ENCODE peak calls at places on chromosome 21, in four cellular contexts. H is skeletal muscle cell, Z is cardiac septum, R is astrocyte of the cerebellum. C is an unnamed sample.

GRCh38 chr21:25573409-25574206 is 33.7 kb downstream of the MRPL39 start:
- DNase-seq in H (peak), R (peak), Z (no peak), C (peak)

GRCh38 chr21:41680444-41681335 is 86.2 kb downstream of the RIPK4 start:
- DNase-seq in R (no peak), H (no peak), Z (no peak), C (no peak)

GRCh38 chr21:27505516-27505915 is 538.6 kb upstream of the ADAMTS5 start:
- DNase-seq in R (peak), Z (no peak), H (peak), C (peak)

GRCh38 chr21:35475006-35475405 is 425.9 kb upstream of the RUNX1 start:
- DNase-seq in R (no peak), H (no peak), Z (no peak), C (no peak)

GRCh38 chr21:44758141-44758561 is 43.5 kb downstream of the UBE2G2 start:
- DNase-seq in H (no peak), R (no peak), Z (peak), C (no peak)

GRCh38 chr21:42509239-42509638 is 4.4 kb upstream of the SLC37A1 start:
- DNase-seq in H (no peak), R (no peak), Z (no peak), C (no peak)

GRCh38 chr21:33230518-33231324 is 983 bp downstream of the IFNAR2 start:
- DNase-seq in H (no peak), Z (peak), R (peak), C (no peak)

GRCh38 chr21:34086887-34087306 is 13.5 kb downstream of the MRPS6 start:
- DNase-seq in Z (no peak), R (no peak), H (no peak), C (no peak)

GRCh38 chr21:17900281-17900989 is 81.3 kb upstream of the C21orf91 start:
- DNase-seq in R (no peak), Z (peak), H (no peak), C (no peak)

GRCh38 chr21:36732217-36732616 is 33.3 kb downstream of the SIM2 start:
- DNase-seq in Z (no peak), H (no peak), R (no peak), C (no peak)

GRCh38 chr21:16578912-16579311 is 849.1 kb downstream of the USP25 start:
- DNase-seq in H (no peak), R (no peak), Z (no peak), C (no peak)

GRCh38 chr21:34707876-34708325 is 39.1 kb downstream of the CLIC6 start:
- DNase-seq in H (no peak), R (no peak), Z (no peak), C (no peak)

GRCh38 chr21:28247454-28248020 is 745.1 kb downstream of the LTN1 start:
- DNase-seq in H (no peak), R (no peak), Z (no peak), C (no peak)

GRCh38 chr21:45562965-45563364 is 20.7 kb upstream of the SLC19A1 start:
- DNase-seq in H (no peak), R (no peak), Z (peak), C (no peak)

GRCh38 chr21:29725025-29725736 is 214.6 kb downstream of the GRIK1 start:
- DNase-seq in H (no peak), Z (no peak), R (no peak), C (no peak)

GRCh38 chr21:14452031-14452778 is 69.3 kb upstream of the HSPA13 start:
- DNase-seq in R (no peak), H (no peak), Z (no peak), C (no peak)

GRCh38 chr21:26748066-26748465 is 97.1 kb downstream of the ADAMTS1 start:
- DNase-seq in H (no peak), Z (no peak), R (no peak), C (no peak)

GRCh38 chr21:36504067-36505058 is 24.4 kb upstream of the CLDN14 start:
- DNase-seq in Z (no peak), H (peak), R (peak), C (no peak)

GRCh38 chr21:26962516-26963305 is 4.2 kb downstream of the ADAMTS5 start:
- DNase-seq in Z (no peak), H (no peak), R (no peak), C (no peak)

GRCh38 chr21:45747802-45748445 is 104.4 kb downstream of the PCBP3 start:
- DNase-seq in R (no peak), H (peak), Z (no peak), C (no peak)

GRCh38 chr21:29115899-29116298 is 14.5 kb upstream of the MAP3K7CL start:
- DNase-seq in H (no peak), R (no peak), Z (no peak), C (no peak)

GRCh38 chr21:28798798-28799197 is 193.9 kb downstream of the LTN1 start:
- DNase-seq in R (no peak), H (no peak), Z (no peak), C (no peak)

GRCh38 chr21:28436286-28436932 is 556.3 kb downstream of the LTN1 start:
- DNase-seq in H (no peak), R (peak), Z (no peak), C (peak)

GRCh38 chr21:35041122-35041521 is 8.0 kb downstream of the RUNX1 start:
- DNase-seq in H (no peak), Z (no peak), R (no peak), C (no peak)

GRCh38 chr21:44051462-44051941 is 39.4 kb downstream of the TRAPPC10 start:
- DNase-seq in R (peak), H (no peak), Z (no peak), C (no peak)

GRCh38 chr21:41819236-41819855 is 52.5 kb upstream of the RIPK4 start:
- DNase-seq in Z (peak), R (no peak), H (no peak), C (no peak)

GRCh38 chr21:39330001-39330400 is 16.6 kb upstream of the BRWD1 start:
- DNase-seq in R (no peak), H (no peak), Z (no peak), C (no peak)

GRCh38 chr21:38830667-38831525 is 25.2 kb downstream of the ETS2 start:
- DNase-seq in R (no peak), Z (no peak), H (no peak), C (no peak)

GRCh38 chr21:25489673-25490072 is 117.6 kb downstream of the MRPL39 start:
- DNase-seq in H (no peak), Z (no peak), R (no peak), C (no peak)

GRCh38 chr21:20971296-20971921 is 26.8 kb upstream of the NCAM2 start:
- DNase-seq in R (peak), H (peak), Z (no peak), C (peak)

GRCh38 chr21:42678118-42678430 is 24.7 kb downstream of the PDE9A start:
- DNase-seq in R (no peak), Z (no peak), H (no peak), C (no peak)

GRCh38 chr21:31185663-31186062 is 147.4 kb upstream of the KRTAP19-8 start:
- DNase-seq in Z (no peak), R (no peak), H (no peak), C (no peak)

GRCh38 chr21:37878946-37879660 is 37.2 kb downstream of the KCNJ6 start:
- DNase-seq in Z (no peak), H (no peak), R (peak), C (no peak)

GRCh38 chr21:45403825-45404725 is 890 bp upstream of the COL18A1 start:
- DNase-seq in R (no peak), Z (no peak), H (no peak), C (no peak)

C was measured in HFF-Myc.